ENCODE peak calls at places on chromosome 10, in four cellular contexts. E is PC-9, W is A549, L is H9. U is an unnamed sample.

GRCh38 chr10:86168256-86168655 is 198.3 kb downstream of the GRID1 start:
- DNase-seq in E (no peak), W (no peak), L (no peak), U (no peak)

GRCh38 chr10:109966961-109967738 is 40.6 kb upstream of the ADD3 start:
- DNase-seq in E (peak; percentile 34), W (peak; percentile 23), L (no peak), U (no peak)

GRCh38 chr10:84783386-84783785 is 455.0 kb downstream of the CCSER2 start:
- DNase-seq in E (no peak), W (peak; percentile 40), L (peak; percentile 54), U (no peak)

GRCh38 chr10:129544205-129545202 is 77.5 kb downstream of the MGMT start:
- DNase-seq in E (no peak), W (no peak), L (no peak), U (no peak)

GRCh38 chr10:79333513-79333912 is 13.8 kb upstream of the PPIF start:
- DNase-seq in E (peak; percentile 76), W (no peak), L (no peak), U (no peak)

GRCh38 chr10:131961777-131962450 is 19.8 kb downstream of the BNIP3 start:
- DNase-seq in E (no peak), W (no peak), L (no peak), U (no peak)

GRCh38 chr10:111316607-111317006 is 239.8 kb downstream of the ADRA2A start:
- DNase-seq in E (no peak), W (no peak), L (no peak), U (no peak)

GRCh38 chr10:123746520-123746919 is 80.4 kb downstream of the GPR26 start:
- DNase-seq in E (no peak), W (no peak), L (peak; percentile 29), U (no peak)

GRCh38 chr10:58280982-58281752 is 12.2 kb downstream of the CISD1 start:
- DNase-seq in E (peak; percentile 49), W (no peak), L (no peak), U (no peak)

GRCh38 chr10:49353026-49353894 is 42.6 kb downstream of the DRGX start:
- DNase-seq in E (no peak), W (no peak), L (no peak), U (no peak)

GRCh38 chr10:46299531-46300366 is 13.0 kb downstream of the ANTXRL start:
- DNase-seq in E (no peak), W (no peak), L (peak; percentile 41), U (no peak)

GRCh38 chr10:79127151-79127961 is 58.6 kb downstream of the ZMIZ1 start:
- DNase-seq in E (peak; percentile 95), W (peak; percentile 95), L (peak; percentile 81), U (no peak)

GRCh38 chr10:93746844-93747284 is 10.9 kb upstream of the LGI1 start:
- DNase-seq in E (peak; percentile 96), W (peak; percentile 59), L (peak; percentile 86), U (peak; percentile 89)

GRCh38 chr10:72612203-72612826 is 13.6 kb downstream of the MICU1 start:
- DNase-seq in E (no peak), W (no peak), L (no peak), U (no peak)

GRCh38 chr10:49039409-49039808 is 75.9 kb downstream of the VSTM4 start:
- DNase-seq in E (no peak), W (no peak), L (no peak), U (no peak)

GRCh38 chr10:126104767-126105166 is 208.4 kb downstream of the FANK1 start:
- DNase-seq in E (no peak), W (no peak), L (no peak), U (no peak)

GRCh38 chr10:76033457-76034196 is 602.2 kb downstream of the LRMDA start:
- DNase-seq in E (no peak), W (peak; percentile 91), L (peak; percentile 51), U (no peak)

GRCh38 chr10:104380336-104380735 is 26.7 kb downstream of the CFAP58 start:
- DNase-seq in E (no peak), W (no peak), L (no peak), U (no peak)

GRCh38 chr10:104371753-104372152 is 18.1 kb downstream of the CFAP58 start:
- DNase-seq in E (no peak), W (no peak), L (no peak), U (no peak)

DNA sequence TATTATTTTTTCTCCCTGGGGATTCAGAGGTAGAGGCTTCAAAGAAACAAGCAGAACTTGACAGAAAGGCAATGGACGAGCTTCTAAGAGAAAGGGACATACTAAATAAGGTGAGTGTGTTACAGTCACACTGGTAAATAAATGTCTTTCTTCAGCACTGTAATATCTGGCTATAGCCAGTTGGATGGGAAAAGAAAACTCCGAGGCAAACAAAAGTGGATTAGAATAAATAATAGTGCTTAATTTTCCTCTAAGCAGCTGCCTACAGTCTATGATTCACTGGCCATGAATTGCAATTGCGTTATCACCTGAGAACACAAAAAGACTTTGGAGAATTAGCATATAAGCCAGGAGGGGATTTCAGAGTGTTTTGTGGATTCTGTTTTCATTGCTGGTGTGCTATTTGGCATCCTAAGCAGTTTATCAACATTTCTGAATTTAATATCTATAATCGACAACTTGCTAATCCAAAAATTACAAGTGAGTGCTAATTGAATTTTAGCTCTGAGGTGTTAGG is 23.2 kb downstream of the CFAP58 start:
- DNase-seq in E (no peak), W (no peak), L (no peak), U (no peak)
- H3K4me2 ChIP-seq in E (no peak overlapping the region), W (no peak overlapping the region), L (no peak overlapping the region), U (no peak overlapping the region)

DNA sequence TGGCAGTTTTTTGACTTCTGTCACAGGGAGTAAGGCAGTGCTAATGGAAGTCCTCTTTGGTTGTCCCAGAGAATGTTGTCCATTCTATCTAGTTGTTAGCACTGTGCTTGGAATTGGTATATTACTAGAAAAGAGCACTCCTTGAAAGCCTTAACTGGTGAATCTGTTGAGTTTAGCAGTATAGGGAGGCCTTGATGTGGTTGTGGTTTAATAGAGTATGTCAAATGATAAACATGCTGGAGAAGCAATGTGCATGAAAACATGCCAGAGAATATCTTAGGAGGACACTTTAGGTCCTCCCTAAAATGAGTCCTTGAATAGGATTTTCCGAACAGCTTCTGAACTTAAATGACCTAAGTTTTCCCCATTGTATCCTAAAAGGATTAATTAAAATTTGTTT is 98.6 kb downstream of the BTRC start:
- DNase-seq in E (no peak), W (no peak), L (no peak), U (no peak)
- H3K4me2 ChIP-seq in E (no peak overlapping the region), W (no peak overlapping the region), L (no peak overlapping the region), U (no peak overlapping the region)

DNA sequence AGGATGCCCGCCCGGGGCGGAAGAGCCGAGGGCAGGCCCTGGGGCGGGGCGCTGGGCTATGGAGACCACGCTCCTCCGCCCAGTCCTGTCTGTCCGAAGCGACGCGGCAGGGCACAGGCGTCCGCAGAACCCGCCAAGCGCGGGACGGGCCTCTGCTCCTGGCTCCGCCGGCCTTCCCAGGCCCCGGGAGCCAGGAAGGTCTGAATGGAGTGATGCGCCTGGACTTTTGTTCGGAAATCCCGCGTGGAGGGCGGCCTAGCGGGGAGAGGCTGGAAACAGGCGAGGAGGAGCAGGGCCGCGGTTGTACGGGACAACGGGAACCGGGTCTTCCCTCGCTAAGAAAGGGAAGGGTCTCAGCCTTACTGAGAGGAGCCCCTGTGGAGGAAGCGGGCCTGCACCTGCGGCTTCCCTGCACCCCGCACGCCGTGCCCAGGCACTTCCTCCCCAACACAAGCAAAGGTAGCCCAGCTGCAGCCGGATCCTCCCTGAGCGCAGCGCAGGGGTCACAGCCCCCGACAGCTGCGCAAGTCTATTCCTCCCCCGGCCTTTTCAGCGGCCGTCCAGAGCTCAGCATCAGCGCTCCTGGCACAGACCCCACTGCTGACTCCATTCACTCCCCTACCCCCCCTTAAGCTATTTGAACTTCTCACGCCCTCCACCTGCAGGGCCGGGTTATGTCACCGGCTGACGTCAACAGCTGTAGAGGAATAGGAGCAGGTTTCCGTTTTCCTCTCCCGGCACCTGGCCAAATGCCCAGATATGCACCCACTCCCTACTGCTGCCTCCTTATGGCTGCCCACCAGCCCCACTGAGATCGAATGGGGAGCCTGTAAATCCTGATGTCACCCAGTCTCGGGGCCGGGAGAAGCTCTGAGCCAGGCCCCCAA is 143.2 kb upstream of the RET start:
- DNase-seq in E (no peak), W (no peak), L (peak; percentile 63), U (no peak)
- H3K4me2 ChIP-seq in E (no peak overlapping the region), W (no peak overlapping the region), L (peak overlapping the region; percentile 48), U (no peak overlapping the region)

GRCh38 chr10:100148353-100149211 is 37.2 kb downstream of the ERLIN1 start:
- DNase-seq in E (peak; percentile 50), W (peak; percentile 37), L (no peak), U (peak; percentile 83)
- H3K4me2 ChIP-seq in E (no peak overlapping the region), W (no peak overlapping the region), L (no peak overlapping the region), U (peak overlapping the region; percentile 37)

DNA sequence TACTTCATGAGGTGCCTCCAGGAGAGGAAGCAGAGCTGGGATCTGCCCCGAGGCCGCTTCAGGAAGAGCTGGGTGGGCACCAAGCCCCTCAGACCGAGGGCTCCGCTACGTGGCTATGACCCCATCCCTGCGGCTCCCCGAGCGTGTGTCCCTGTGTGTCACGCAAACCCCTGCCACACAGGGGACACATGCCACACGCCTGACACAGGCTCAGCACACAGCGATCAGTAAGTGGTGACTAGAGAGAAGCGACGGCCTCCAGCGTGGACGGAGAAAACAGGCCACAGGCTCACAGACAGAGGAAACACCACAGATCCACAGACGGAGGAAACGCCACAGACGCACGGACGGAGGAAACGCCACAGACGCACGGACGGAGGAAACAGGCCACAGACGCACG is 18.5 kb downstream of the DIP2C start:
- DNase-seq in E (no peak), W (no peak), L (no peak), U (no peak)
- H3K4me2 ChIP-seq in E (no peak overlapping the region), W (no peak overlapping the region), L (no peak overlapping the region), U (no peak overlapping the region)

DNA sequence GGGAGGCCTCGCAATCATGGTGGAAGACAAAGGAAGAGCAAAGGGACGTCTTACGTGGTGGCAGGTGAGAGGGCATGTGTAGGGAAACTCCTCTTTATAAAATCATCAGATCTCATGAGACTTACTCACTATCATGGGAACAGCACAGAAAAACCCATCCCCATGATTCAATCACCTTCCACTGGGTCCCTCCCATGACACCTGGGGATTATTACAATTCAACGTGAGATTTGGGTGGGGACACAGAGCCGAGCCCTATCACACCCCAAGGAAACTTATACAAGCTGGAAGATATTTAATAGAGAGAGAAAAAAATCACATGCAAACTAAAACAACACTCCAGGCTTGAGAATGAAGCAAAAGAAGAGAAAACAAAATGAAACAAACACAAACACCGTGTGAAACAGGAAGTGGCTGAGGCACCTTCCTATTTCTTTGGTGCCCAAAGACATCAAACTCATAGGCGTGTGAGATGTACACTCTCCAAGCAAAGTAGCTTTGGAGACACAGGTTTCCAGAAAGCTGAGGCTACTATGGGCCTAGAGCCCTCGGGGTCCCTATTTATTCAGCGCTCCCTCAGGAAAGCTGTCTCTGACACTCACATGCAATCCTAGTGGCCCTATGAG is 97.2 kb downstream of the PRKCQ start:
- DNase-seq in E (no peak), W (no peak), L (no peak), U (no peak)
- H3K4me2 ChIP-seq in E (no peak overlapping the region), W (no peak overlapping the region), L (no peak overlapping the region), U (no peak overlapping the region)